ENCODE peak calls at places on chromosomes 3 and 15, in four cellular contexts. W is C1 segment of cervical spinal cord, X is Ammon's horn, N is NCI-H774. B is an unnamed sample.

GRCh38 chr3:129723558-129724324 is 117.3 kb upstream of the PLXND1 start:
- DNase-seq in N (no peak), X (peak; percentile 39), W (no peak), B (no peak)

GRCh38 chr3:12158387-12159226 is at the start of gene TIMP4:
- DNase-seq in N (no peak), W (no peak), X (no peak), B (no peak)

GRCh38 chr15:59369597-59369996 is 3.1 kb downstream of the MYO1E start:
- DNase-seq in X (no peak), W (no peak), N (no peak), B (no peak)

GRCh38 chr15:94478763-94479162 is 247.4 kb downstream of the MCTP2 start:
- DNase-seq in X (no peak), N (no peak), W (no peak), B (no peak)

GRCh38 chr15:70488002-70488605 is 275.3 kb downstream of the UACA start:
- DNase-seq in W (peak; percentile 30), N (peak; percentile 60), X (peak; percentile 81), B (peak; percentile 57)

GRCh38 chr15:96344706-96345559 is 14.4 kb downstream of the NR2F2 start:
- DNase-seq in N (no peak), W (no peak), X (no peak), B (no peak)

GRCh38 chr15:51736069-51736468 is 1.4 kb downstream of the LYSMD2 start:
- DNase-seq in W (no peak), X (no peak), N (no peak), B (no peak)

GRCh38 chr15:47383102-47383501 is 334.2 kb upstream of the SEMA6D start:
- DNase-seq in N (no peak), X (no peak), W (no peak), B (no peak)

GRCh38 chr3:160140756-160141155 is 84.5 kb upstream of the C3orf80 start:
- DNase-seq in N (no peak), W (no peak), X (no peak), B (no peak)

GRCh38 chr3:123070471-123070870 is 3.6 kb downstream of the PDIA5 start:
- DNase-seq in X (no peak), N (no peak), W (no peak), B (no peak)

GRCh38 chr15:39691229-39691628 is 91.4 kb downstream of the FSIP1 start:
- DNase-seq in X (peak; percentile 17), W (peak; percentile 17), N (no peak), B (no peak)

GRCh38 chr3:13371100-13372075 is 48.7 kb downstream of the NUP210 start:
- DNase-seq in X (no peak), W (no peak), N (no peak), B (no peak)

GRCh38 chr3:14783480-14784086 is 35.2 kb upstream of the FGD5 start:
- DNase-seq in W (no peak), N (no peak), X (no peak), B (no peak)

GRCh38 chr3:59968510-59968909 is 918.7 kb upstream of the CFAP20DC start:
- DNase-seq in X (peak; percentile 28), N (no peak), W (no peak), B (no peak)

GRCh38 chr15:62067448-62068044 is 769 bp downstream of the C2CD4A start:
- DNase-seq in W (no peak), N (peak; percentile 42), X (no peak), B (peak; percentile 27)

GRCh38 chr3:61685755-61686154 is 124.4 kb downstream of the PTPRG start:
- DNase-seq in N (peak; percentile 28), X (no peak), W (no peak), B (peak; percentile 58)

GRCh38 chr3:195250473-195251251 is 20.3 kb downstream of the XXYLT1 start:
- DNase-seq in X (no peak), W (no peak), N (peak; percentile 59), B (peak; percentile 21)

GRCh38 chr15:57496946-57497944 is 94.5 kb upstream of the MYZAP start:
- DNase-seq in N (peak; percentile 93), W (no peak), X (no peak), B (peak; percentile 57)

GRCh38 chr3:145272684-145273083 is 888.3 kb downstream of the PLOD2 start:
- DNase-seq in W (no peak), X (no peak), N (no peak), B (no peak)

GRCh38 chr3:193594946-193595689 is 2.1 kb downstream of the OPA1 start:
- DNase-seq in N (no peak), X (no peak), W (no peak), B (no peak)

GRCh38 chr3:41202075-41202833 is 2.9 kb downstream of the CTNNB1 start:
- DNase-seq in X (no peak), W (no peak), N (no peak), B (no peak)

GRCh38 chr3:122005033-122005565 is 16.9 kb downstream of the ILDR1 start:
- DNase-seq in X (no peak), W (no peak), N (no peak), B (no peak)

GRCh38 chr3:43389388-43390254 is 103.3 kb downstream of the SNRK start:
- DNase-seq in X (peak; percentile 57), W (no peak), N (no peak), B (no peak)

GRCh38 chr3:29447946-29448632 is 167.2 kb downstream of the RBMS3 start:
- DNase-seq in X (no peak), N (no peak), W (no peak), B (no peak)

GRCh38 chr15:71802770-71803169 is 7.6 kb upstream of the NR2E3 start:
- DNase-seq in X (no peak), N (no peak), W (no peak), B (no peak)

B was measured in NCI-H1105.